ENCODE peak calls at places on chromosomes 7 and 10, in eight cellular contexts. G is brain microvascular endothelial cell; Z is ovary; W is BJ; O is IMR-90; K is activated CD8-positive, alpha-beta T cell treated with anti-CD3 and anti-CD28 coated beads for 36 hours; U is GM23338; N is AG09319. R is an unnamed sample.

GRCh38 chr10:44471410-44471809 is 86.5 kb upstream of the CXCL12 start:
- DNase-seq in G (no peak), N (no peak), O (no peak), Z (no peak), K (no peak), W (no peak), U (no peak), R (no peak)

GRCh38 chr7:16891338-16891737 is 9.6 kb upstream of the AGR3 start:
- DNase-seq in G (peak; percentile 47), Z (no peak), U (peak; percentile 69), N (peak; percentile 25), K (peak; percentile 19), W (no peak), O (peak; percentile 72), R (peak; percentile 34)

GRCh38 chr10:79392020-79392398 is 44.7 kb downstream of the PPIF start:
- DNase-seq in N (no peak), K (no peak), Z (no peak), O (no peak), G (no peak), U (no peak), W (no peak), R (no peak)

GRCh38 chr7:110839866-110840265 is 251.1 kb upstream of the LRRN3 start:
- DNase-seq in Z (no peak), W (no peak), G (peak; percentile 45), N (peak; percentile 0), U (peak; percentile 45), K (no peak), O (peak; percentile 64), R (no peak)

GRCh38 chr7:121366852-121367431 is 29.2 kb downstream of the FAM3C start:
- DNase-seq in O (peak; percentile 48), Z (no peak), W (no peak), U (peak; percentile 21), G (no peak), K (peak; percentile 33), N (no peak), R (no peak)

GRCh38 chr10:95480901-95481491 is 80.2 kb downstream of the SORBS1 start:
- DNase-seq in K (no peak), Z (no peak), W (no peak), G (no peak), U (no peak), O (no peak), N (no peak), R (peak; percentile 42)

GRCh38 chr10:119541046-119541445 is 1.5 kb downstream of the RGS10 start:
- DNase-seq in G (no peak), K (peak; percentile 53), O (peak; percentile 40), Z (no peak), N (no peak), W (no peak), U (no peak), R (no peak)

GRCh38 chr7:142894886-142895593 is 9.5 kb upstream of the TRPV6 start:
- DNase-seq in Z (no peak), U (no peak), N (no peak), G (no peak), O (no peak), W (no peak), K (no peak), R (peak; percentile 16)

GRCh38 chr10:7534480-7534852 is 123.6 kb upstream of the SFMBT2 start:
- DNase-seq in O (no peak), G (no peak), Z (no peak), K (no peak), U (no peak), N (no peak), W (no peak), R (no peak)

GRCh38 chr10:7529638-7530037 is 118.8 kb upstream of the SFMBT2 start:
- DNase-seq in U (peak; percentile 67), O (no peak), N (no peak), Z (no peak), G (no peak), K (peak; percentile 23), W (no peak), R (peak; percentile 59)

GRCh38 chr10:7533657-7534479 is 123.0 kb upstream of the SFMBT2 start:
- DNase-seq in N (no peak), W (no peak), K (no peak), Z (no peak), U (no peak), O (no peak), G (no peak), R (peak; percentile 49)

GRCh38 chr10:7537126-7537525 is 126.3 kb upstream of the SFMBT2 start:
- DNase-seq in Z (no peak), O (no peak), N (no peak), K (no peak), W (no peak), G (no peak), U (no peak), R (no peak)

DNA sequence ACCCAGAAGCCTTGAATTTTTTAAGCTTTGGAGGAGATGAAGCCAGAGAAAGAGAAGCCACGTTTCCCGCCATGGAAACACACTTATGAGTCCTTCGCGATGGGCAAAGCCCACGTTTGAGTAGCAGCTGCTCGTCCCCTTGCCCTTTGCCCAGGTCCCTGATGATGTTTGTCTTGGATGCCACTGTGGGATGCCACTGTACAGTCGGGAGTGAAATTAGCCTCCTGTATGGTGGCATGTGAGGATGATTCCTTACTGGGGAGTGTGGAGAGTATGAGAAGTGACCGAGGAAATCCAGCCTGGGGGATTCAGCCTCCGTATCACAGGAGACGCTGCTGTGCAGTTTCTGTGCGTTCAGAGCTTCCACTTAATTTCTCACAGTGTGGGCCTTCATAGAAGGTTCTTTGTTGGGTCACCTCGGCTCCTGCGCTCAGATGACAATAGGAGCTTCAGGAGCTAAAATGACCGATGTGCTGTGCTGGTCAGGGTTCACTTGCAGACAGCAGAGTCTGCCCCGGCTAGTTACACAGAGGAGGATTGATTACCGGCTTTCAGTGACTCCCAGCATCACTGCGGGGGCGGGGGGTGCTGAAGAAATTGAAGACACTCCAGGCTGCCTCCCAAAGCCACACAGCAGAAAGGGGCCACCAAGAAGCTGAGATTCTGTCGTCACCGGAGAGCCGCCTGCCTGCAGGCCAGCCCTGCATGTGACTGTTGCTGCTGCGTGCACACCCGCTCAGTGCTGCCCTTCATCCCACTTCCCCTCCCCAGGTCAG is 122.1 kb upstream of the SFMBT2 start:
- DNase-seq in G (no peak), U (no peak), W (no peak), N (no peak), O (no peak), Z (no peak), K (no peak), R (peak; percentile 41)
- TF ChIP-seq CTCF in G (no peak), U (no peak), W (no peak), N (no peak), O (no peak), Z (no peak), K (no peak), R (no peak)

DNA sequence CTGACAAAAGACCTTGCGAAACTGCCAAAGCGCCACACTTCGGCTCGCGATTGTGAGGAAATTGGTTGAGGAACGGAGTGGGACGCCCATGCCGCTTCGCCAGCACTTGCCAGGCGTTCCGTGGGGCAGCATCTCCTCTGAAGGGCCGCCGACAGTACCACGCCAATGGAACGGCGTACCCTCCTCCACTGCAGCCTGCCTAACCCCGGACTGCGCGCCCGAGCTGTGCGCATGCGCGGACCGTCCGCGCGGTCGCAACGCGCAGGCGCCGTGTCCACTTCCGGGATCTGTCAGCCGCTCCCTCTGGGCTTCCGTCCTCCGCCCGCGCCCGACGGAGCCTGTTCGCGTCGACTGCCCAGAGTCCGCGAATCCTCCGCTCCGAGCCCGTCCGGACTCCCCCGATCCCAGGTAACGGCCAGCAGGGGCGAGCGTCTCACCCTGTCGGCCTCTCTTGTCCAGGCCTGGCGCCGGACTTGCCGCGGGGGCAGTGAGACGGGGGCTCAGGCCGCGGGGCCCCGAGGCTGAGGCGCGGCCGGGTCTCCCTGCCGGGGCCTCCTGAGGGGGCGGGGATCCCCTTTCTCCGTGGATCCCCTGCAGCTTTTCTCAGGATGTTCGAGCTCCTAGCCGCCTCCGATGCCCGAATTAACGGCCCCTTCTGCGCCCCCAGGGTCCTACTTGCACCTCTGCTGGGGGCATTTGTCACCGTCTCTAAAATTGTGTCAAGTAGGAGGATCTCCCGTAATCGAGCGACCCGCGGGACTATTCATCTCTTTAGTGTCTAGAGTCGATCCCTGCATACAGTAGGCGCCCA is at the start of gene ARPC1A:
- DNase-seq in Z (peak; percentile 94), W (peak; percentile 64), N (peak; percentile 84), K (peak; percentile 91), G (peak; percentile 83), U (peak; percentile 96), O (peak; percentile 91), R (peak; percentile 94)
- TF ChIP-seq CTCF in Z (peak; percentile 31), W (peak; percentile 43), N (peak; percentile 12), K (no peak), G (peak; percentile 47), U (peak; percentile 20), O (peak; percentile 33), R (peak; percentile 48)

GRCh38 chr10:33289776-33290175 is 44.7 kb downstream of the NRP1 start:
- DNase-seq in K (no peak), N (no peak), Z (no peak), U (no peak), G (no peak), O (no peak), W (no peak), R (no peak)

GRCh38 chr10:33288127-33288526 is 46.3 kb downstream of the NRP1 start:
- DNase-seq in O (no peak), U (no peak), G (no peak), Z (no peak), K (no peak), W (no peak), N (no peak), R (no peak)

GRCh38 chr10:33293081-33293480 is 41.4 kb downstream of the NRP1 start:
- DNase-seq in U (no peak), N (no peak), G (no peak), W (no peak), K (no peak), Z (no peak), O (no peak), R (no peak)

GRCh38 chr10:33291053-33291592 is 43.3 kb downstream of the NRP1 start:
- DNase-seq in N (peak; percentile 81), O (peak; percentile 87), W (peak; percentile 97), K (no peak), G (peak; percentile 68), Z (no peak), U (no peak), R (no peak)

DNA sequence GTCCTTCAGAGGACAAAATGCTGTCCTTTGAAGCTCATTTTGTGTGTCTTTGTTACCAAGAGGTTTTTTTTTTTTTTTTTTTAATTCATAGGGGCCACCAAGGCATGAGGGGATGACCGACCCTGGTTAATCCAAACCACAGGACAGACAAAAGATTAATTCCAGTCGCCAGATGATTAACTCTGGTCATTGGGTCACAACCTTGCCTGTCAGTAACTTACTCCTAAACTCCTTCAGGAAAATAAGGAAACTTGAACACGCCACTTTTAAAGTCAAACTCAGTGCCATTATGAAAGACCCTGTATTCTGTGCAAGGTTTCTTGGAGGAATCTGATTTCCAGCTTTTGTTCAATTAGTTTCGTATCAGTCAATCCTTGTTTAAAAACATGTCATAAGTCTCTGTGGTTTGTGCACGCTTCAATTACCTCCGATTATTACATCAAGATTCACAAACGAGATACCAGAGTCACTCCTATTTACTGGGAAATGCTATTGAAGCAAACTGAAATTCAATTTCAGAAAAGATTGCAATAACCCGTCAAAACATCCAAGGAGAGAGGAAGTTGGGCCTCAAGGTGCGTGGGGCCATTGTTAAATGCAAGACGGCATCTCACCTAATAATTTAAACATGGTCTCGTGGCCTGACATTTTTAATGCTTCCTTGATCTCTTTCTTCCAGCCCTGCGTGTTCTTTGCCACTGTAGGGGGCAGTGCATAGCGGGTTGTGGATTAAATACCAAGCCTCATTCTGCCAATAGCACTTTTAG is 44.0 kb downstream of the NRP1 start:
- DNase-seq in U (peak; percentile 28), G (no peak), W (no peak), K (no peak), Z (no peak), O (no peak), N (no peak), R (no peak)
- TF ChIP-seq CTCF in U (peak; percentile 36), G (peak; percentile 50), W (no peak), K (no peak), Z (no peak), O (peak; percentile 17), N (peak; percentile 12), R (peak; percentile 48)

GRCh38 chr10:98252451-98252850 is 15.5 kb downstream of the LOXL4 start:
- DNase-seq in K (no peak), N (no peak), U (no peak), Z (no peak), W (no peak), O (no peak), G (no peak), R (no peak)
- TF ChIP-seq CTCF in K (no peak), N (no peak), U (no peak), Z (no peak), W (no peak), O (no peak), G (no peak), R (no peak)

R was measured in H9.